ENCODE peak calls at places on chromosomes 16 and 17, in four cellular contexts. One of them, this sample, is unnamed.

GRCh38 chr17:59811209-59811608 is 81.5 kb downstream of the TUBD1 start:
- DNase-seq in MM.1S: no peak
- DNase-seq in heart left ventricle: no peak
- DNase-seq in endothelial cell of umbilical vein: no peak
- DNase-seq in this sample: no peak

GRCh38 chr17:43094129-43094834 is 30.9 kb downstream of the BRCA1 start:
- DNase-seq in MM.1S: no peak
- DNase-seq in heart left ventricle: no peak
- DNase-seq in endothelial cell of umbilical vein: no peak
- DNase-seq in this sample: no peak

GRCh38 chr17:37024181-37024637 is 75.5 kb downstream of the AATF start:
- DNase-seq in MM.1S: no peak
- DNase-seq in heart left ventricle: no peak
- DNase-seq in endothelial cell of umbilical vein: no peak
- DNase-seq in this sample: no peak

GRCh38 chr16:75376475-75376907 is 56.8 kb downstream of the CFDP1 start:
- DNase-seq in MM.1S: no peak
- DNase-seq in heart left ventricle: no peak
- DNase-seq in endothelial cell of umbilical vein: no peak
- DNase-seq in this sample: no peak

GRCh38 chr16:27386674-27387073 is 15.3 kb upstream of the IL21R start:
- DNase-seq in MM.1S: no peak
- DNase-seq in heart left ventricle: no peak
- DNase-seq in endothelial cell of umbilical vein: no peak
- DNase-seq in this sample: no peak

GRCh38 chr17:31318298-31319190 is 2.9 kb downstream of the EVI2A start:
- DNase-seq in MM.1S: peak; percentile 66
- DNase-seq in heart left ventricle: peak; percentile 48
- DNase-seq in endothelial cell of umbilical vein: peak; percentile 4
- DNase-seq in this sample: peak; percentile 51

GRCh38 chr16:64751906-64752305 is 370.0 kb downstream of the CDH11 start:
- DNase-seq in MM.1S: no peak
- DNase-seq in heart left ventricle: no peak
- DNase-seq in endothelial cell of umbilical vein: no peak
- DNase-seq in this sample: no peak

GRCh38 chr16:84144301-84144858 is 597 bp downstream of the HSDL1 start:
- DNase-seq in MM.1S: peak; percentile 24
- DNase-seq in heart left ventricle: peak; percentile 26
- DNase-seq in endothelial cell of umbilical vein: peak; percentile 48
- DNase-seq in this sample: peak; percentile 50

GRCh38 chr17:75321506-75321905 is 32.3 kb upstream of the SLC25A19 start:
- DNase-seq in MM.1S: no peak
- DNase-seq in heart left ventricle: no peak
- DNase-seq in endothelial cell of umbilical vein: no peak
- DNase-seq in this sample: no peak

DNA sequence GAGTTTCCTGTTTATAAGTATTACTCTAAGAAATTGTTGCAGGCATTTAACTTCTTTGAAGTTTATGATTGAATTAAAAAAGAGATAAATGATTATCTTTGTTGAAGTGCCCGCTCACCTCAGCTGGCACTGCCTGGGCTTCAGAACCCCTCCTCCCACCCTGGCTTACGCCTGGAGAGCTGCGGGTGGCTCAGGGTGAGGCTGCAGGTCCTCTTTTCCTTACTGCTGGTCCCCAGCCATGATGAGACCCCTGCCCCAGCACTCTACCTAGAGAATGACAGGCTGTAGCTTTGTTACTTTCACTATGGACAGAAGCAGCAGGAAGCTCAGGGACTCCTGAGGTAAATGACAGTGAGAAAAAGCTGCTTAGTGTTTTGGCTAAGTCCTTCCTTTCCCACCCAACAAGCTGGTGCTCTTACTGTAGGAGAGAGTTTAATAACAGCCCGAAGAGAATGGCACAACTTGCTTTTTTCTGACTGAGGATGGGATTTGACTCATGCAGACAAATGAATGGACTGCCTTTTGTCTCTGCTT is 62.1 kb downstream of the EPN2 start:
- DNase-seq in MM.1S: no peak
- DNase-seq in heart left ventricle: no peak
- DNase-seq in endothelial cell of umbilical vein: no peak
- DNase-seq in this sample: no peak
- H3K4me1 ChIP-seq in MM.1S: peaks cover 25% of the 10 kb centered on the region
- H3K4me1 ChIP-seq in heart left ventricle: peaks cover 61% of the 10 kb centered on the region
- H3K4me1 ChIP-seq in endothelial cell of umbilical vein: peaks cover 16% of the 10 kb centered on the region
- H3K4me1 ChIP-seq in this sample: no peaks in the 10 kb centered on the region

GRCh38 chr17:73510981-73511442 is 133.2 kb downstream of the SDK2 start:
- DNase-seq in MM.1S: no peak
- DNase-seq in heart left ventricle: no peak
- DNase-seq in endothelial cell of umbilical vein: no peak
- DNase-seq in this sample: no peak

GRCh38 chr17:73514146-73514863 is 129.9 kb downstream of the SDK2 start:
- DNase-seq in MM.1S: no peak
- DNase-seq in heart left ventricle: no peak
- DNase-seq in endothelial cell of umbilical vein: no peak
- DNase-seq in this sample: no peak

GRCh38 chr17:73513426-73513825 is 130.8 kb downstream of the SDK2 start:
- DNase-seq in MM.1S: no peak
- DNase-seq in heart left ventricle: no peak
- DNase-seq in endothelial cell of umbilical vein: no peak
- DNase-seq in this sample: no peak

GRCh38 chr17:73508931-73509605 is 135.2 kb downstream of the SDK2 start:
- DNase-seq in MM.1S: no peak
- DNase-seq in heart left ventricle: no peak
- DNase-seq in endothelial cell of umbilical vein: no peak
- DNase-seq in this sample: no peak

DNA sequence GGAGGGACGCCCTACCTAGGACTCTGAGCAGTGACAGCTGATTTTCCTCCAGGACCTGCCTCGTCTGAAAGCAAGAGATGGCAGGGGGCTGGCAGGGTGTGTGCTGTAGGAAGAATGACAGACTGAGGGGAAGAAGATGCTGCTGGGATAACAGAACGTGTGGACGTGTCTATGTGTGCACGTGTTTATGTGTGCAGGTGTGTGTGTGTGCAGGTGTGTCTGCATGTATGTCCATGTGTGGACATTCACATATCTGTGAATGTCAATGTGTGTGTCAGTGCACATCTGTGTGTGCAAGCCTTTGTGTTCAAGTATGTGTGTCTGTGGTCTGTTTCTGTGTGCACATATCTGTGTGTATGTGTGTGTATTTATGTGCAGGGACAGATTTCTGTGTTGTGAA is 132.5 kb downstream of the SDK2 start:
- DNase-seq in MM.1S: no peak
- DNase-seq in heart left ventricle: no peak
- DNase-seq in endothelial cell of umbilical vein: no peak
- DNase-seq in this sample: no peak
- H3K36me3 ChIP-seq in MM.1S: no peaks in the 10 kb centered on the region
- H3K36me3 ChIP-seq in heart left ventricle: no peaks in the 10 kb centered on the region
- H3K36me3 ChIP-seq in endothelial cell of umbilical vein: no peaks in the 10 kb centered on the region
- H3K36me3 ChIP-seq in this sample: no peaks in the 10 kb centered on the region

GRCh38 chr17:68539536-68540469 is 27.6 kb downstream of the PRKAR1A start:
- DNase-seq in MM.1S: peak; percentile 25
- DNase-seq in heart left ventricle: no peak
- DNase-seq in endothelial cell of umbilical vein: no peak
- DNase-seq in this sample: no peak
- H3K27ac ChIP-seq in MM.1S: no peak overlapping the region
- H3K27ac ChIP-seq in heart left ventricle: no peak overlapping the region
- H3K27ac ChIP-seq in endothelial cell of umbilical vein: no peak overlapping the region
- H3K27ac ChIP-seq in this sample: no peak overlapping the region

DNA sequence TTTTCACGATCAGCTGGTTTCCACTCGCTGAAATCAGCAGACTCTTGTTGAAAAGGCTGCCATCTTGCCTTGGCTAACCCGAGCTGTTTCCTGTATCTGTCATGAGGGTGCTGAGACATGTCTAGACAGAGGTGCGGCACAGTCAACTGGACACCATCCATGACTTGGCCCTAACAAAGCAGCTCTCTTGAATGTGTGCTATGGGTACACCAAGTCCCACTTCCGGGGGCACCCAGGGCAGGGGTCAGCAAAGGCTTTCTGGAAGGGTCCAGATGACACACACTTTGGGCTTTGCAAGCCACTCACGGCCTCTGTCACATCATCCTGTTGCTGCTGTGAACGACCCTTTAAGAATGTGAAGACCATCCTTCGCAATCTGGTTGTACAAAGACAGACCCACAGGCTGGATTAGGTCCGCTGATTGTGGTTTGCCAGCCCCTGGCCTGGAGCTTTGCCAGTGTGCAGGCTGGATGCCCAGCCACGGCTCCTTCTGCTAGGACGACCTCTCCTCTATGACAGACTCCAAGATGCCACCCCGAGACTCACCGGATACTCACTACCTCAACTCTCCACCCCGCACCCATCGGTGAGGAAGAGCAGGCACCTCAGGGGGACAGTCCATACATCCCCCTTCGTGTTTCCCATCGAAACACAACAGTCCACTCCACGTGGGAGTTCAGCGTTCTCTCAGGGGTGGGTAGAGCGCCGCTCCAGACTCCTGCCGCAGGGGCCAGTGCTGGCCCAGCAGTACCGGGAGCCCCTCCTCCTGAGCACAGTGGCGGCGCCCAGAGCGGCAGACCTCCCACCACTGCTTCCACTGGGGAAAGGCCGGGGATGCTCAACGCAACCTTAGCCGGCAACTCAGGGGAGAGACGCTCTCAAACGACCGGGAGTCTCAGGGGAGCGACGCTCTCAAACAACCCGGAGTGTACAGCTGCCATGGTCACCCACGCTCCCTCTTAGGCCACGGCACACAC is 123.5 kb downstream of the ANKRD11 start:
- DNase-seq in MM.1S: no peak
- DNase-seq in heart left ventricle: no peak
- DNase-seq in endothelial cell of umbilical vein: no peak
- DNase-seq in this sample: no peak
- H3K4me1 ChIP-seq in MM.1S: no peaks in the 10 kb centered on the region
- H3K4me1 ChIP-seq in heart left ventricle: peaks cover 77% of the 10 kb centered on the region
- H3K4me1 ChIP-seq in endothelial cell of umbilical vein: peaks cover 30% of the 10 kb centered on the region
- H3K4me1 ChIP-seq in this sample: peaks cover 42% of the 10 kb centered on the region

GRCh38 chr16:1822801-1823200 is 3.8 kb downstream of the HAGH start:
- DNase-seq in MM.1S: no peak
- DNase-seq in heart left ventricle: no peak
- DNase-seq in endothelial cell of umbilical vein: no peak
- DNase-seq in this sample: no peak
- H3K36me3 ChIP-seq in MM.1S: no peaks in the 10 kb centered on the region
- H3K36me3 ChIP-seq in heart left ventricle: peaks cover 8% of the 10 kb centered on the region
- H3K36me3 ChIP-seq in endothelial cell of umbilical vein: no peaks in the 10 kb centered on the region
- H3K36me3 ChIP-seq in this sample: peaks cover 48% of the 10 kb centered on the region

DNA sequence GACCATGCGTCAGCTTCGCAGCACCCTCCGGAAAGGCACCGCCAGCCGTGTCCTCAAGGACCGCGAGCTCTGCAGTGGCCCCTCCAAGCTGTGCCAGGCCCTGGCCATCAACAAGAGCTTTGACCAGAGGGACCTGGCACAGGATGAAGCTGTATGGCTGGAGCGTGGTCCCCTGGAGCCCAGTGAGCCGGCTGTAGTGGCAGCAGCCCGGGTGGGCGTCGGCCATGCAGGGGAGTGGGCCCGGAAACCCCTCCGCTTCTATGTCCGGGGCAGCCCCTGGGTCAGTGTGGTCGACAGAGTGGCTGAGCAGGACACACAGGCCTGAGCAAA is 7.4 kb downstream of the MPG start:
- DNase-seq in MM.1S: no peak
- DNase-seq in heart left ventricle: no peak
- DNase-seq in endothelial cell of umbilical vein: no peak
- DNase-seq in this sample: no peak
- H3K27ac ChIP-seq in MM.1S: peak overlapping the region; percentile 67
- H3K27ac ChIP-seq in heart left ventricle: peak overlapping the region; percentile 31
- H3K27ac ChIP-seq in endothelial cell of umbilical vein: peak overlapping the region; percentile 41
- H3K27ac ChIP-seq in this sample: peak overlapping the region; percentile 57

GRCh38 chr17:77456271-77456950 is 315.6 kb downstream of the SEC14L1 start:
- DNase-seq in MM.1S: no peak
- DNase-seq in heart left ventricle: no peak
- DNase-seq in endothelial cell of umbilical vein: no peak
- DNase-seq in this sample: no peak

GRCh38 chr17:77456951-77457548 is 316.3 kb downstream of the SEC14L1 start:
- DNase-seq in MM.1S: no peak
- DNase-seq in heart left ventricle: no peak
- DNase-seq in endothelial cell of umbilical vein: no peak
- DNase-seq in this sample: no peak

GRCh38 chr17:77454560-77455095 is 313.9 kb downstream of the SEC14L1 start:
- DNase-seq in MM.1S: no peak
- DNase-seq in heart left ventricle: no peak
- DNase-seq in endothelial cell of umbilical vein: no peak
- DNase-seq in this sample: peak; percentile 79

GRCh38 chr17:77455111-77455877 is 314.5 kb downstream of the SEC14L1 start:
- DNase-seq in MM.1S: no peak
- DNase-seq in heart left ventricle: no peak
- DNase-seq in endothelial cell of umbilical vein: no peak
- DNase-seq in this sample: no peak

GRCh38 chr17:77455878-77456234 is 315.1 kb downstream of the SEC14L1 start:
- DNase-seq in MM.1S: no peak
- DNase-seq in heart left ventricle: no peak
- DNase-seq in endothelial cell of umbilical vein: no peak
- DNase-seq in this sample: no peak
- H3K4me1 ChIP-seq in MM.1S: no peaks in the 10 kb centered on the region
- H3K4me1 ChIP-seq in heart left ventricle: peaks cover 57% of the 10 kb centered on the region
- H3K4me1 ChIP-seq in endothelial cell of umbilical vein: peaks cover 18% of the 10 kb centered on the region
- H3K4me1 ChIP-seq in this sample: peaks cover 81% of the 10 kb centered on the region

This sample was measured in DND-41.